ENCODE peak calls at places on chromosomes 7 and 10, in nine cellular contexts. K, C, Z, V, I, M, D, U and Q are unnamed samples.

GRCh38 chr7:157813741-157814661 is 477.2 kb downstream of the DNAJB6 start:
- DNase-seq in C (no peak), U (no peak), M (no peak), K (no peak), I (no peak), Z (no peak), V (no peak), D (no peak), Q (no peak)

GRCh38 chr10:14478639-14479038 is 147.9 kb upstream of the FRMD4A start:
- DNase-seq in M (no peak), V (peak), Z (peak), I (peak), U (peak), C (no peak), D (peak), K (peak), Q (peak)

GRCh38 chr7:51315393-51316261 is 982 bp downstream of the COBL start:
- DNase-seq in Z (no peak), I (peak), K (peak), M (peak), U (no peak), C (no peak), V (no peak), D (no peak), Q (no peak)

GRCh38 chr10:62426086-62426485 is 51.9 kb downstream of the ZNF365 start:
- DNase-seq in K (no peak), C (no peak), U (peak), V (no peak), I (no peak), D (no peak), M (no peak), Z (peak), Q (peak)

GRCh38 chr10:19845963-19846362 is 29.7 kb downstream of the PLXDC2 start:
- DNase-seq in I (peak), V (no peak), Z (no peak), K (no peak), U (no peak), D (no peak), C (no peak), M (no peak), Q (no peak)

GRCh38 chr7:131164900-131165254 is 162.8 kb upstream of the MKLN1 start:
- DNase-seq in K (no peak), C (no peak), Z (no peak), M (no peak), U (no peak), V (no peak), D (no peak), I (no peak), Q (no peak)

GRCh38 chr7:43283706-43284105 is 171.3 kb downstream of the HECW1 start:
- DNase-seq in V (no peak), I (no peak), M (no peak), C (no peak), Z (no peak), K (no peak), D (no peak), U (no peak), Q (no peak)

GRCh38 chr7:2253021-2253420 is 11.0 kb downstream of the NUDT1 start:
- DNase-seq in C (no peak), K (no peak), D (no peak), V (no peak), U (no peak), I (no peak), M (no peak), Z (no peak), Q (no peak)

GRCh38 chr7:157397036-157397720 is 60.4 kb downstream of the DNAJB6 start:
- DNase-seq in I (no peak), U (no peak), M (no peak), D (peak), Z (no peak), C (no peak), K (no peak), V (no peak), Q (no peak)

GRCh38 chr7:111852081-111852480 is 289.8 kb upstream of the IMMP2L start:
- DNase-seq in V (no peak), Z (no peak), I (no peak), D (no peak), K (no peak), C (no peak), M (no peak), U (no peak), Q (no peak)

GRCh38 chr7:111855161-111855841 is 293.0 kb upstream of the IMMP2L start:
- DNase-seq in K (peak), I (peak), Z (peak), C (no peak), D (no peak), M (peak), V (peak), U (peak), Q (peak)

GRCh38 chr7:111858331-111858730 is 296.0 kb upstream of the IMMP2L start:
- DNase-seq in U (no peak), D (no peak), K (no peak), Z (no peak), I (no peak), C (no peak), V (no peak), M (no peak), Q (no peak)

GRCh38 chr7:111855842-111856227 is 293.5 kb upstream of the IMMP2L start:
- DNase-seq in V (no peak), D (no peak), M (no peak), I (peak), C (no peak), Z (peak), U (peak), K (peak), Q (no peak)

DNA sequence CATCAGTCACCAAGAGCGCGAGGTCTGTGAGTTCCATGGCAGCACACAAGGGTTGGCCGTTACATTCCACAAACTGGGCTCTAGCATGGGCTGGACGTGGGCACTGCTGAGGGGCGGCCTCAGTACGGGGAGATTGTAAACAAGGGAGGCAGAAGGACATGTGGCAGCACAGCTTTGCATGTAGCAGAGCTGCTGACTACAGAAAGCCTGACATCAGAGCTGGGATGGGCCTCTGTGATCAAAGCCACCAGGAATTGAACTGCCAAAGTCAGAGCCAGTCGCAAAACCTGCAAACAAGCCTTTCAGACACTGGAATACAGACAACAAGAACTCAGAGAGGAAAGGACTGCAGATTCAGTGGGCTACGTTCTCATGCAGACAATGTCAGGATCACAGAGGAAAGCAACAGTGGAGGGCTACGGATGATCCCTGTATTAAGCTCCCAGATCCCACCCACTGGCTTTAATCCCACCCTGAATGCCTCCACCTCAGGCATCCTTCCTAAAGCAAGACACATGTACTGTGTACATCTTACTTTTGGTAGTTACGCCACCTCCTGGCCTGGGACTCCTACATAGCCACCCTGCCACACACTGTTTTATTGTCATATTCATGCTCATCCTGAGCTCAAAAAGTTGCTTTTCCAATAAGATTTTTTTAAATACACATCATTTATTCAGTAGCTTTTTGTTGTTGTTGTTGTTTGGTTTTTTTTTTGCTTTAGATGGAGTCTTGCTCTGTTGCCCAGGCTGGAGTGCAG is 291.1 kb upstream of the IMMP2L start:
- DNase-seq in C (no peak), M (no peak), U (no peak), I (peak), K (no peak), D (no peak), V (no peak), Z (peak), Q (no peak)
- TF ChIP-seq CTCF in C (no peak), M (no peak), U (peak), I (peak), K (no peak), D (no peak), V (peak), Z (peak), Q (no peak)

GRCh38 chr7:128361463-128362441 is at the start of gene PRRT4:
- DNase-seq in V (no peak), K (peak), U (no peak), Z (no peak), M (peak), C (no peak), D (no peak), I (peak), Q (peak)
- TF ChIP-seq CTCF in V (no peak), K (no peak), U (no peak), Z (no peak), M (no peak), C (no peak), D (no peak), I (peak), Q (no peak)

DNA sequence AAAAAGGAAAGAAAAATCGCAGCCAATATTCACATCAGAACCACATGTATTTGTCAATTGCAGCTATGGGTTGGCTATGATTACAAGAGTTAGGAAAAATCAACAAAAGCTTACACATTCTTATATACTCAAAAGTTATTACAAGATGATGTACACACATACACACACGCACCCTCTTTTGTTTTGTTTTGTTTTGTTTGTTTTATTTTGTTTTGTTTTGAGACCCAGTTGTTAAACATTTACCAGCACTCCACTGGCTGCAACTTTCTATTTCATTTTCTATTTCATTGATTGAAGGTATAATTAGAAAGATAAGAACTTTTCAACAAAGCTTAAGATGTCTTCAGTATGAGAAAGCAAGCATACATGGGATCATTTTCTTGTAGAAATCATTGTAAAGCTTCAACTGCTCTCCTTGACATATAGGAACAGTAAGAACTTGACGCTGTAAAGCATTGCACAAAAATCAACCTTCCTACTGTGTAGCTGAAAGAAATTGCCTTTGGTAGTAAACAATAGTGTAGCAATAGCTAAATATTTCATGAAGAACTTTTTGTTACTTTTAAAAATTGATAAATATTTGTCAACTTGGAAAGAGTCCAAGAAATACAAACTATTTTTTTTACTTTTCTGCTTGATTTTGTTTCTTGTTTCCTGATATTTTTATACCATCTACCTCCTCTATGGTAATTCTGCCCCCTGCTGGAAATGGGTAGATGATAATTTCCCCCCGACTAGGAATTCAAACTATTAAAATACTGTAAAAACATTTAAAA is 205.9 kb downstream of the MBL2 start:
- DNase-seq in D (no peak), I (peak), C (no peak), Z (peak), U (peak), V (peak), M (no peak), K (peak), Q (no peak)
- TF ChIP-seq CTCF in D (no peak), I (peak), C (no peak), Z (peak), U (peak), V (peak), M (no peak), K (no peak), Q (no peak)

DNA sequence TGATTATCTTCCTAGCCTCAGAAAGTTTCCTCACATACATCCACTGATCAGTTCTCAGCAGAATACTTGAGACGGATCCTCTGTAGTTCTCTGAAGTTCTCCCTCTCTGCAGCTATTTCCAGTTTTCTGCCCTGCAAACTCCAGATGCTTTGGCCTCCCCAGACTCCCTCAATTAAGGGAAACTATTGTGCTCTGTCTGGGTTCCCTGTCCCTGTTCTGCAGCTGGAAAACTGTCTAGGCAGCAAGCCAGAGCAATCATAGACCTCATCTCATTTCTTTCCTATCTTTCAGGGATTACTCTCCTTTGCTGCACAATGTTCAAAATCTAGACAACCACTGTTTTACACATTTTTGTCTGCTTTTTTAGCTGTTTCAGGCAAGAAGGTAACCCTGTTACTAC is 9.2 kb downstream of the MICU1 start:
- DNase-seq in U (no peak), I (no peak), C (no peak), Z (peak), V (no peak), K (no peak), D (peak), M (no peak), Q (no peak)
- TF ChIP-seq CTCF in U (no peak), I (no peak), C (no peak), Z (no peak), V (no peak), K (no peak), D (no peak), M (no peak), Q (no peak)

GRCh38 chr10:34960983-34961382 is 129.2 kb downstream of the CUL2 start:
- DNase-seq in C (no peak), K (no peak), V (peak), U (peak), Z (peak), M (no peak), D (peak), I (peak), Q (no peak)
- TF ChIP-seq CTCF in C (no peak), K (no peak), V (peak), U (peak), Z (peak), M (no peak), D (no peak), I (peak), Q (no peak)

GRCh38 chr10:86583983-86584382 is 62.4 kb upstream of the WAPL start:
- DNase-seq in U (no peak), V (no peak), Z (no peak), I (no peak), C (no peak), K (peak), M (no peak), D (no peak), Q (peak)
- TF ChIP-seq CTCF in U (no peak), V (no peak), Z (no peak), I (peak), C (no peak), K (no peak), M (no peak), D (no peak), Q (no peak)